ENCODE peak calls at places on chromosomes 7 and 10, in four cellular contexts. One of them, this sample, is unnamed.

GRCh38 chr7:95595825-95596182 is 512 bp downstream of the PDK4 start:
- DNase-seq in A549: peak
- DNase-seq in H1: no peak
- DNase-seq in K562: no peak
- DNase-seq in this sample: no peak

GRCh38 chr7:152504367-152504766 is 68.6 kb upstream of the KMT2C start:
- DNase-seq in A549: no peak
- DNase-seq in H1: no peak
- DNase-seq in K562: no peak
- DNase-seq in this sample: no peak

GRCh38 chr7:85177316-85177715 is 9.5 kb downstream of the SEMA3D start:
- DNase-seq in A549: no peak
- DNase-seq in H1: no peak
- DNase-seq in K562: no peak
- DNase-seq in this sample: no peak

GRCh38 chr10:125967533-125967932 is 71.2 kb downstream of the FANK1 start:
- DNase-seq in A549: no peak
- DNase-seq in H1: no peak
- DNase-seq in K562: no peak
- DNase-seq in this sample: no peak

GRCh38 chr7:82202965-82203364 is 240.6 kb downstream of the CACNA2D1 start:
- DNase-seq in A549: no peak
- DNase-seq in H1: no peak
- DNase-seq in K562: no peak
- DNase-seq in this sample: no peak

GRCh38 chr10:62464308-62464707 is 90.1 kb downstream of the ZNF365 start:
- DNase-seq in A549: no peak
- DNase-seq in H1: no peak
- DNase-seq in K562: no peak
- DNase-seq in this sample: no peak

GRCh38 chr7:127876393-127876792 is 154.8 kb downstream of the LRRC4 start:
- DNase-seq in A549: no peak
- DNase-seq in H1: no peak
- DNase-seq in K562: no peak
- DNase-seq in this sample: no peak

GRCh38 chr10:68832596-68832995 is 5.3 kb downstream of the STOX1 start:
- DNase-seq in A549: no peak
- DNase-seq in H1: no peak
- DNase-seq in K562: no peak
- DNase-seq in this sample: no peak

GRCh38 chr7:13276977-13277376 is 589.5 kb downstream of the ARL4A start:
- DNase-seq in A549: no peak
- DNase-seq in H1: no peak
- DNase-seq in K562: no peak
- DNase-seq in this sample: no peak

GRCh38 chr10:93422121-93422520 is 60.0 kb downstream of the MYOF start:
- DNase-seq in A549: no peak
- DNase-seq in H1: no peak
- DNase-seq in K562: no peak
- DNase-seq in this sample: peak

GRCh38 chr10:91201213-91201996 is 19.1 kb upstream of the PCGF5 start:
- DNase-seq in A549: no peak
- DNase-seq in H1: no peak
- DNase-seq in K562: no peak
- DNase-seq in this sample: no peak
- TF ChIP-seq JUN in A549: no peak
- TF ChIP-seq JUN in H1: no peak
- TF ChIP-seq JUN in K562: no peak
- TF ChIP-seq JUN in this sample: no peak

GRCh38 chr7:145850636-145851035 is 266.0 kb upstream of the CNTNAP2 start:
- DNase-seq in A549: no peak
- DNase-seq in H1: no peak
- DNase-seq in K562: no peak
- DNase-seq in this sample: no peak

GRCh38 chr7:145839814-145840213 is 276.8 kb upstream of the CNTNAP2 start:
- DNase-seq in A549: no peak
- DNase-seq in H1: no peak
- DNase-seq in K562: no peak
- DNase-seq in this sample: no peak

GRCh38 chr7:145848691-145849090 is 267.9 kb upstream of the CNTNAP2 start:
- DNase-seq in A549: no peak
- DNase-seq in H1: peak
- DNase-seq in K562: peak
- DNase-seq in this sample: no peak

DNA sequence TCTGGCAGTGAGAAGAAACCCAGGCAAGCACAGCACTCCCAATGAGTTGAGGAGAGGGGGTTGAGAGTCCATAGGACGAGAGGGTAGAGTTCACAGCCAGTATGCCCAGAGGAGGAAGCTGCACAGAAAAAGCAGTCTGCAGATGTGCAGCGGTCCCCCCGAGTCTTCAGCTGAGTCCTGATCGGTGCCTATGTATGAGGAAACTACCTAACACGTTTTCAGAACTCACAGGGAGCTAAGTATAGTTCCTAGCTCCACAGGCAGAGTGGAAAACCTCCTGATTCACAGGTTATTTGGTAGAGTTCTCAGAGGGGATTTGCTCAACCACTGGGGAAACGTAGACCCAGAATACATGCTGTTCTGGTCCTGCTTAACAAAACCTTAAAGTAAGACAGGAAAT is 271.3 kb upstream of the CNTNAP2 start:
- DNase-seq in A549: no peak
- DNase-seq in H1: no peak
- DNase-seq in K562: no peak
- DNase-seq in this sample: no peak
- H3K4me2 ChIP-seq in A549: no peak
- H3K4me2 ChIP-seq in H1: peak
- H3K4me2 ChIP-seq in K562: no peak
- H3K4me2 ChIP-seq in this sample: no peak

GRCh38 chr7:81005254-81005653 is 86.4 kb upstream of the SEMA3C start:
- DNase-seq in A549: no peak
- DNase-seq in H1: no peak
- DNase-seq in K562: no peak
- DNase-seq in this sample: no peak

GRCh38 chr7:81007053-81007452 is 88.2 kb upstream of the SEMA3C start:
- DNase-seq in A549: no peak
- DNase-seq in H1: no peak
- DNase-seq in K562: no peak
- DNase-seq in this sample: no peak

GRCh38 chr7:80999771-81000170 is 80.9 kb upstream of the SEMA3C start:
- DNase-seq in A549: no peak
- DNase-seq in H1: no peak
- DNase-seq in K562: no peak
- DNase-seq in this sample: no peak

GRCh38 chr7:81002471-81002870 is 83.6 kb upstream of the SEMA3C start:
- DNase-seq in A549: no peak
- DNase-seq in H1: no peak
- DNase-seq in K562: no peak
- DNase-seq in this sample: no peak

GRCh38 chr7:81004098-81004497 is 85.2 kb upstream of the SEMA3C start:
- DNase-seq in A549: no peak
- DNase-seq in H1: no peak
- DNase-seq in K562: no peak
- DNase-seq in this sample: no peak
- TF ChIP-seq JUN in A549: no peak
- TF ChIP-seq JUN in H1: no peak
- TF ChIP-seq JUN in K562: no peak
- TF ChIP-seq JUN in this sample: no peak

DNA sequence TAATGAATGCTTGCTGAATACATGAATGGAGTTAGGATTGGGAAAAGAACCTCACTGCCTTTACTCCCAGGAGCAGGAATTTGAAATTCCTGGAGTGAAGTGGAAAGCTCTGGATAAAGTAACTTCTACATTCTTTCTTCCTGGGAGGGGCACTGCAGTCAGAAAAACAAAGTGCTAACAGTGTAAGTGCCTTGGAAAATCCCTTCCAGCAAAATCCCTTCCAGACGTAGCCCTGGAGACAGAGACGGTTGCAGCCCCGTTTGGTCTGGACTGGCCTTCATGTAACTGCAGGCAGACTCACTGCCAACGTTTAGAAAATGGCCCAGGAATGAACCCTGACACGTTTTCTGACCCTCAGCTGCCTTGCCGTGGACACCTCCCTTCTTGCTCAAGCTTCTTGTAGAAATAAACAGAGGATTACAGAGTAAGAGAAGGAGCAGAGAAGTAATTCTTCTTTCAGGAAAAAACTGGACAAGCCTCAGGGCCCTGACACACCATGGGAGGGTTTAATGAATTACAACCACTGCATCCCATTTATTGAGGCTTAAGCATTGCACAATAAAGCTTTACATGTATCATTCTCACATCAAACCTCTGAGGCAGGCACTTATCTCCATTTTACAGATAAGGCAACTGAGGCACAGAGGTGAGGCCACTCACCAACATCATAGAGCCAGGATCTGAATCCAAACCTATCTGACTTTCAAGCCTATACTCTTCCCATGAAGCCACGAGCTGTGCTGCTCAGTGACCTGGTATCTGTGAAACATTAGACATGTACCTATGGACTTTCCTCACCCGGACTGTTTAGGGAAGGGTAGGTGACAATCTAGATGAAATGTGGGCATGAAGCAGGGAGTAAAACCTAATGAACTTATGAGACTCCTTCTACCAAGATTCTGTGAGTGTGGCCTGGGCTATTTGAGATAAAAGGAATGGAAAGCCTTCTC is 7.8 kb downstream of the ITPRIP start:
- DNase-seq in A549: no peak
- DNase-seq in H1: no peak
- DNase-seq in K562: no peak
- DNase-seq in this sample: peak
- H3K4me2 ChIP-seq in A549: peak
- H3K4me2 ChIP-seq in H1: peak
- H3K4me2 ChIP-seq in K562: peak
- H3K4me2 ChIP-seq in this sample: peak

GRCh38 chr10:119932631-119933030 is 40.1 kb downstream of the SEC23IP start:
- DNase-seq in A549: no peak
- DNase-seq in H1: no peak
- DNase-seq in K562: no peak
- DNase-seq in this sample: no peak

GRCh38 chr10:119928411-119928810 is 35.9 kb downstream of the SEC23IP start:
- DNase-seq in A549: no peak
- DNase-seq in H1: no peak
- DNase-seq in K562: no peak
- DNase-seq in this sample: no peak

GRCh38 chr10:119931873-119932272 is 39.3 kb downstream of the SEC23IP start:
- DNase-seq in A549: no peak
- DNase-seq in H1: no peak
- DNase-seq in K562: no peak
- DNase-seq in this sample: no peak

GRCh38 chr10:119933179-119933578 is 40.6 kb downstream of the SEC23IP start:
- DNase-seq in A549: peak
- DNase-seq in H1: no peak
- DNase-seq in K562: peak
- DNase-seq in this sample: peak
- TF ChIP-seq JUN in A549: no peak
- TF ChIP-seq JUN in H1: no peak
- TF ChIP-seq JUN in K562: no peak
- TF ChIP-seq JUN in this sample: no peak

DNA sequence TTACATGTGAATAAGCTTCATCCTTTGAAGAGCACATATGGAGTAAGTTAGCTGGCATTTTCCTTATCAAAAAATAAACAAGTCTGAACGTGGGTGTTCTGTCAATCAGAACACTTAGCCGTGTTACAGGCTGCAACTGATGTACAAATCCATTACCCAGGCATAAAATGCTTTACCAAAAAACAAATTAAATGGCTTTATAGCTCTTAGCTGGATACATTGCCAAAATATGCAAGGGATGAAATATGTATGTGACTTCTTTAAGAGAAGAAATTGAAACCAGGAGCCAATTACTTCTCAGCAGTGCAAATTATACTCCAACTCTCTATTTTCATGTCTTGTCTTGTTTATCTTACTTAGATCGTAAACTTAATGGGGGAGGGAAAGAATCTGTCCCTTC is 214.8 kb downstream of the DGKB start:
- DNase-seq in A549: no peak
- DNase-seq in H1: no peak
- DNase-seq in K562: no peak
- DNase-seq in this sample: peak
- H3K4me2 ChIP-seq in A549: peak
- H3K4me2 ChIP-seq in H1: no peak
- H3K4me2 ChIP-seq in K562: no peak
- H3K4me2 ChIP-seq in this sample: peak

GRCh38 chr7:157297071-157297638 is 39.6 kb upstream of the DNAJB6 start:
- DNase-seq in A549: no peak
- DNase-seq in H1: no peak
- DNase-seq in K562: no peak
- DNase-seq in this sample: no peak

GRCh38 chr7:157300406-157300770 is 36.4 kb upstream of the DNAJB6 start:
- DNase-seq in A549: no peak
- DNase-seq in H1: no peak
- DNase-seq in K562: no peak
- DNase-seq in this sample: no peak

GRCh38 chr7:157302314-157302711 is 34.5 kb upstream of the DNAJB6 start:
- DNase-seq in A549: no peak
- DNase-seq in H1: no peak
- DNase-seq in K562: peak
- DNase-seq in this sample: no peak

GRCh38 chr7:157299317-157299612 is 37.5 kb upstream of the DNAJB6 start:
- DNase-seq in A549: no peak
- DNase-seq in H1: no peak
- DNase-seq in K562: no peak
- DNase-seq in this sample: no peak

DNA sequence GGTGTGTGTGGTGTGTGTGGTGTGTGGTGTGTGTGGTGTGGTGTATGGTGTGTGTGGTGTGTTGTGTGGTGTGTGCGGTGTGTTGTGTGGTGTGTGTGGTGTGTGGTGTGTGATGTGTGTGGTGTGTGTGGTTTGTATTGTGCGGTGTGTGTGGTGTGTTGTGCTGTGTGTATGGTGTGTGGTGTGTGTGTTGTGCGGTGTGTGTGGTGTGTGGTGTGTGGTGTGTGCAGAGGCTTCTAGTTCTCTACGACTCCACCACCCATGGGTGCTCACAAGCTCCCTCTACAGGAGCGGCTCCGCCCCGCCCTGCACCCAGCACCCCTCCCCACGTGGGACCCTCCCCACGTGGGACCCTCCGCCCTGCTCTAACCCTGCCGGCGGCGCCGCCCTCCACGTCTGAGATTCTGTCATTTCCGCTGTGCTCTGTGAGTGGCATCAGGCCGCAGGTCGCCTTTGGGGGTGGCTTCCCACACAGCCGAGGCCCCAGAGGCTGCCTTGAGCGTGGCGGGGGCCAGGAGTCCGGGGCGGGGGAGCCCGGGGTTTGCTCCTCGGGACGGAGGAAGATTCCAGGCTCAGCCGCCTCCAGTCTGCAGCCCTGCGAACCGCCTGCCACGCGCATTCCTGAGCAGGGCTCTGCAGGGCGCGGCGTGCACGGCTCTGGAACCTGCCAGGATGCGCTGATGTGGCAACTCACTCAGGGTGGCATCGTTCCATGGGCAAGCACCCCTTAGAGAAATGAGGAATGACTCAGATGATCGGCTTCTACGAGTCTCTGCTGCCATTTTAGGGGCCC is 37.0 kb upstream of the DNAJB6 start:
- DNase-seq in A549: peak
- DNase-seq in H1: no peak
- DNase-seq in K562: peak
- DNase-seq in this sample: no peak
- TF ChIP-seq JUN in A549: peak
- TF ChIP-seq JUN in H1: no peak
- TF ChIP-seq JUN in K562: no peak
- TF ChIP-seq JUN in this sample: no peak